ENCODE peak calls at places on chromosomes 16 and 17, in nine cellular contexts. J is neural crest cell; O is PC-9; G is fibroblast of gingiva; I is stimulated activated CD4-positive, alpha-beta T cell treated with anti-CD3 and anti-CD28 coated beads, Interleukin-1b, Interleukin-23, amount 100 ng/mL, for 24 hours; A is activated CD4-positive, alpha-beta T cell treated with anti-CD3 and anti-CD28 coated beads for 48 hours; Z is mucosa of descending colon; V is stimulated activated naive B cell treated with anti-CD40 and anti-IgM and Interleukin-4, amounts not matched to agents 10 μg/mL and 1 μg/mL and 100 μg/mL, for 72 hours; P is thoracic aorta. L is an unnamed sample.

GRCh38 chr16:81616321-81617020 is 162.6 kb upstream of the PLCG2 start:
- DNase-seq in Z (peak; percentile 76), I (no peak), J (no peak), O (no peak), A (peak; percentile 81), G (peak; percentile 33), P (no peak), V (peak; percentile 38), L (no peak)

GRCh38 chr17:34542700-34543336 is 36.6 kb upstream of the TMEM132E start:
- DNase-seq in G (no peak), O (peak; percentile 5), I (peak; percentile 50), Z (no peak), A (peak; percentile 62), J (peak; percentile 58), P (no peak), V (peak; percentile 9), L (peak; percentile 40)

GRCh38 chr17:64457156-64457555 is 8.2 kb downstream of the MILR1 start:
- DNase-seq in G (peak; percentile 23), Z (no peak), A (no peak), I (no peak), O (no peak), V (no peak), J (no peak), P (no peak), L (no peak)

GRCh38 chr16:22109258-22109898 is 17.0 kb downstream of the VWA3A start:
- DNase-seq in Z (no peak), V (no peak), P (no peak), O (no peak), A (no peak), J (no peak), G (no peak), I (no peak), L (no peak)

GRCh38 chr16:66523861-66524354 is 26.0 kb downstream of the TK2 start:
- DNase-seq in J (no peak), G (no peak), I (no peak), P (no peak), Z (no peak), O (no peak), A (no peak), V (no peak), L (no peak)

GRCh38 chr17:37148171-37148570 is 199.4 kb downstream of the AATF start:
- DNase-seq in I (no peak), A (no peak), P (no peak), O (no peak), Z (no peak), G (no peak), J (no peak), V (no peak), L (no peak)

GRCh38 chr17:63841350-63842172 is 924 bp downstream of the SMARCD2 start:
- DNase-seq in I (no peak), V (no peak), J (peak; percentile 25), A (peak; percentile 31), Z (peak; percentile 79), G (peak; percentile 68), O (no peak), P (no peak), L (peak; percentile 31)

GRCh38 chr16:53207810-53208752 is 153.3 kb downstream of the CHD9 start:
- DNase-seq in A (no peak), G (peak; percentile 74), V (peak; percentile 52), I (no peak), O (peak; percentile 27), P (no peak), J (peak; percentile 53), Z (no peak), L (no peak)

GRCh38 chr16:56981729-56982271 is 7.6 kb upstream of the NLRC5 start:
- DNase-seq in I (no peak), A (no peak), V (no peak), G (no peak), J (no peak), Z (no peak), O (no peak), P (no peak), L (no peak)

GRCh38 chr17:74754832-74755231 is 6.4 kb downstream of the NHERF1 start:
- DNase-seq in I (no peak), G (no peak), O (no peak), J (no peak), Z (no peak), V (no peak), A (no peak), P (no peak), L (no peak)

GRCh38 chr16:57781741-57782606 is 20.3 kb downstream of the KIFC3 start:
- DNase-seq in J (no peak), Z (no peak), P (no peak), O (no peak), V (no peak), G (peak; percentile 37), I (no peak), A (no peak), L (no peak)

GRCh38 chr16:27538508-27538907 is 11.2 kb downstream of the GTF3C1 start:
- DNase-seq in J (no peak), O (no peak), Z (no peak), I (no peak), P (no peak), G (no peak), V (no peak), A (no peak), L (no peak)

GRCh38 chr16:88821168-88821850 is 9.6 kb upstream of the APRT start:
- DNase-seq in P (no peak), J (no peak), G (no peak), O (no peak), I (no peak), Z (no peak), V (no peak), A (no peak), L (no peak)

GRCh38 chr16:82580293-82580900 is 46.4 kb upstream of the CDH13 start:
- DNase-seq in G (no peak), V (no peak), I (no peak), A (no peak), P (no peak), O (no peak), J (no peak), Z (no peak), L (no peak)

GRCh38 chr17:74052993-74053744 is 150.3 kb upstream of the RPL38 start:
- DNase-seq in Z (no peak), J (no peak), G (no peak), P (no peak), A (no peak), O (no peak), I (no peak), V (no peak), L (no peak)

GRCh38 chr17:16456770-16457316 is 35.1 kb downstream of the LRRC75A start:
- DNase-seq in A (no peak), Z (no peak), P (no peak), O (no peak), I (no peak), J (no peak), V (no peak), G (no peak), L (no peak)

GRCh38 chr17:35616506-35616905 is 29.4 kb downstream of the AP2B1 start:
- DNase-seq in J (no peak), Z (no peak), A (no peak), P (no peak), O (no peak), V (no peak), G (no peak), I (no peak), L (no peak)

GRCh38 chr17:236641-237405 is 55.4 kb upstream of the DOC2B start:
- DNase-seq in J (no peak), G (no peak), A (no peak), P (no peak), Z (no peak), V (no peak), I (no peak), O (no peak), L (no peak)

GRCh38 chr16:53991181-53992056 is 287.5 kb downstream of the FTO start:
- DNase-seq in O (no peak), J (no peak), V (no peak), G (peak; percentile 62), I (no peak), A (no peak), P (no peak), Z (no peak), L (no peak)

GRCh38 chr16:86509759-86510464 is 415 bp upstream of the FOXF1 start:
- DNase-seq in G (peak; percentile 97), A (no peak), J (no peak), P (no peak), I (no peak), O (no peak), V (no peak), Z (peak; percentile 67), L (no peak)

GRCh38 chr17:45851873-45852272 is 7.2 kb downstream of the SPPL2C start:
- DNase-seq in O (no peak), Z (no peak), A (no peak), I (no peak), P (no peak), G (no peak), J (no peak), V (no peak), L (no peak)

GRCh38 chr16:18013863-18014262 is 322.7 kb downstream of the NPIPA8 start:
- DNase-seq in G (no peak), I (no peak), J (no peak), O (no peak), Z (no peak), P (no peak), V (no peak), A (no peak), L (no peak)

GRCh38 chr17:44934745-44935105 is 12.8 kb downstream of the KIF18B start:
- DNase-seq in I (no peak), P (no peak), J (no peak), G (no peak), Z (no peak), O (no peak), V (no peak), A (no peak), L (no peak)

GRCh38 chr17:57762375-57762916 is 17.3 kb upstream of the CCDC182 start:
- DNase-seq in P (no peak), J (no peak), I (no peak), V (no peak), O (no peak), Z (no peak), A (no peak), G (no peak), L (no peak)

GRCh38 chr17:52140601-52141000 is 17.9 kb downstream of the CA10 start:
- DNase-seq in G (no peak), A (no peak), V (no peak), Z (no peak), P (no peak), O (no peak), I (no peak), J (no peak), L (no peak)

GRCh38 chr16:10537946-10538345 is 42.5 kb downstream of the EMP2 start:
- DNase-seq in J (no peak), G (no peak), V (no peak), A (no peak), I (no peak), Z (no peak), O (no peak), P (no peak), L (no peak)

GRCh38 chr16:27508476-27508875 is 41.2 kb downstream of the GTF3C1 start:
- DNase-seq in I (no peak), Z (no peak), A (no peak), O (no peak), J (no peak), G (no peak), P (no peak), V (no peak), L (no peak)

GRCh38 chr17:17027442-17028058 is 14.7 kb upstream of the MPRIP start:
- DNase-seq in Z (peak; percentile 23), A (no peak), P (no peak), I (no peak), O (no peak), G (no peak), J (no peak), V (no peak), L (no peak)

GRCh38 chr17:82101301-82101715 is 3.3 kb upstream of the FASN start:
- DNase-seq in I (no peak), J (no peak), V (no peak), A (no peak), Z (no peak), O (no peak), P (no peak), G (no peak), L (no peak)

GRCh38 chr17:7803981-7804380 is 30.0 kb upstream of the KDM6B start:
- DNase-seq in O (peak; percentile 12), Z (peak; percentile 82), J (no peak), I (no peak), A (no peak), V (no peak), P (no peak), G (no peak), L (no peak)

GRCh38 chr17:68020451-68020779 is 15.1 kb upstream of the KPNA2 start:
- DNase-seq in P (no peak), V (peak; percentile 4), Z (no peak), G (no peak), J (no peak), A (no peak), O (no peak), I (no peak), L (no peak)